ENCODE peak calls at places on chromosomes 5 and 9, in eight cellular contexts. Z is stimulated activated CD8-positive, alpha-beta memory T cell treated with anti-CD3 and anti-CD28 coated beads, Interleukin-15, amount 100 ng/mL, for 1 hour; J is hypothalamus; D is astrocyte of the spinal cord; G is NCI-H69; R is HTR-8/SVneo; A is AG08395; W is SW480. M is an unnamed sample.

GRCh38 chr5:36264202-36264760 is 22.6 kb upstream of the NADK2 start:
- DNase-seq in Z (no peak), J (no peak), D (no peak), G (no peak), R (no peak), A (no peak), W (no peak), M (no peak)

GRCh38 chr9:94919376-94920098 is 193.0 kb downstream of the AOPEP start:
- DNase-seq in Z (no peak), J (no peak), D (peak; percentile 59), G (peak; percentile 41), R (no peak), A (no peak), W (peak; percentile 82), M (no peak)

GRCh38 chr9:72315089-72315509 is 49.9 kb downstream of the ZFAND5 start:
- DNase-seq in Z (no peak), J (peak; percentile 26), D (peak; percentile 87), G (peak; percentile 82), R (no peak), A (peak; percentile 50), W (peak; percentile 66), M (no peak)

GRCh38 chr9:32344551-32345182 is 39.8 kb upstream of the ACO1 start:
- DNase-seq in Z (no peak), J (no peak), D (peak; percentile 43), G (peak; percentile 62), R (peak; percentile 1), A (no peak), W (peak; percentile 41), M (no peak)

GRCh38 chr5:173320259-173320658 is 8.0 kb downstream of the STC2 start:
- DNase-seq in Z (no peak), J (no peak), D (no peak), G (no peak), R (no peak), A (peak; percentile 35), W (no peak), M (no peak)

GRCh38 chr9:110129460-110129859 is 78.5 kb downstream of the C9orf152 start:
- DNase-seq in Z (no peak), J (no peak), D (no peak), G (no peak), R (no peak), A (no peak), W (no peak), M (no peak)

GRCh38 chr5:56516936-56517521 is 283.9 kb upstream of the ANKRD55 start:
- DNase-seq in Z (no peak), J (no peak), D (no peak), G (peak; percentile 70), R (no peak), A (no peak), W (peak; percentile 42), M (no peak)

GRCh38 chr5:17021363-17021932 is 85.4 kb upstream of the MYO10 start:
- DNase-seq in Z (no peak), J (no peak), D (no peak), G (no peak), R (no peak), A (no peak), W (no peak), M (no peak)

GRCh38 chr9:130893250-130894101 is 3.1 kb downstream of the QRFP start:
- DNase-seq in Z (no peak), J (no peak), D (no peak), G (no peak), R (peak; percentile 13), A (no peak), W (no peak), M (no peak)

GRCh38 chr9:131094622-131095021 is 1.7 kb upstream of the AIF1L start:
- DNase-seq in Z (no peak), J (no peak), D (no peak), G (no peak), R (no peak), A (peak; percentile 90), W (no peak), M (no peak)

GRCh38 chr5:59097116-59097515 is 514.2 kb downstream of the RAB3C start:
- DNase-seq in Z (no peak), J (no peak), D (peak; percentile 62), G (no peak), R (peak; percentile 41), A (no peak), W (peak; percentile 21), M (no peak)

GRCh38 chr5:169201597-169201996 is 99.3 kb downstream of the SLIT3 start:
- DNase-seq in Z (no peak), J (no peak), D (no peak), G (no peak), R (no peak), A (no peak), W (no peak), M (no peak)

GRCh38 chr5:171322527-171322926 is 13.5 kb downstream of the TLX3 start:
- DNase-seq in Z (no peak), J (no peak), D (no peak), G (no peak), R (no peak), A (no peak), W (no peak), M (no peak)

GRCh38 chr9:133104718-133105460 is 16.2 kb downstream of the RALGDS start:
- DNase-seq in Z (no peak), J (no peak), D (no peak), G (no peak), R (no peak), A (no peak), W (no peak), M (no peak)

GRCh38 chr5:40198736-40199135 is 481.0 kb upstream of the PTGER4 start:
- DNase-seq in Z (no peak), J (no peak), D (peak; percentile 54), G (no peak), R (no peak), A (peak; percentile 35), W (no peak), M (no peak)

GRCh38 chr5:140565024-140565779 is 574 bp downstream of the SLC35A4 start:
- DNase-seq in Z (no peak), J (no peak), D (no peak), G (peak; percentile 25), R (no peak), A (no peak), W (no peak), M (no peak)

GRCh38 chr5:173327084-173327947 is 898 bp downstream of the STC2 start:
- DNase-seq in Z (no peak), J (no peak), D (peak; percentile 53), G (peak; percentile 77), R (peak; percentile 29), A (no peak), W (no peak), M (peak; percentile 20)

GRCh38 chr5:142133382-142134206 is 25.0 kb downstream of the NDFIP1 start:
- DNase-seq in Z (no peak), J (no peak), D (no peak), G (no peak), R (no peak), A (no peak), W (no peak), M (no peak)

GRCh38 chr9:4106744-4107143 is 193.1 kb downstream of the GLIS3 start:
- DNase-seq in Z (no peak), J (no peak), D (peak; percentile 50), G (no peak), R (no peak), A (peak; percentile 62), W (no peak), M (no peak)

GRCh38 chr9:137749511-137749910 is 128.1 kb upstream of the CACNA1B start:
- DNase-seq in Z (no peak), J (no peak), D (no peak), G (no peak), R (no peak), A (no peak), W (no peak), M (no peak)

GRCh38 chr9:34744295-34745221 is 34.6 kb upstream of the CCL21 start:
- DNase-seq in Z (no peak), J (no peak), D (peak; percentile 13), G (no peak), R (no peak), A (peak; percentile 53), W (peak; percentile 31), M (no peak)

GRCh38 chr9:136110082-136111061 is 8.3 kb downstream of the TMEM250 start:
- DNase-seq in Z (no peak), J (no peak), D (peak; percentile 31), G (no peak), R (no peak), A (no peak), W (no peak), M (no peak)

GRCh38 chr5:72301557-72301956 is 18.5 kb downstream of the MRPS27 start:
- DNase-seq in Z (no peak), J (no peak), D (no peak), G (no peak), R (no peak), A (no peak), W (no peak), M (no peak)